ENCODE peak calls at places on chromosomes 6 and 20, in six cellular contexts. X is CD14-positive monocyte, J is endothelial cell, F is bronchial epithelial cell, I is PC-3, N is BJ. T is an unnamed sample.

GRCh38 chr6:128641701-128642100 is 121.3 kb upstream of the PTPRK start:
- DNase-seq in X (no peak), J (no peak), F (peak; percentile 35), I (no peak), N (no peak), T (no peak)

GRCh38 chr20:5779071-5779470 is 28.9 kb downstream of the SHLD1 start:
- DNase-seq in X (no peak), J (no peak), F (no peak), I (no peak), N (no peak), T (no peak)

GRCh38 chr6:111523484-111524166 is 40.6 kb upstream of the REV3L start:
- DNase-seq in X (no peak), J (no peak), F (no peak), I (no peak), N (no peak), T (no peak)

GRCh38 chr20:59668926-59669325 is 64.6 kb downstream of the PHACTR3 start:
- DNase-seq in X (no peak), J (no peak), F (no peak), I (no peak), N (no peak), T (no peak)

GRCh38 chr6:66796987-66797386 is 1090.0 kb upstream of the EYS start:
- DNase-seq in X (no peak), J (no peak), F (no peak), I (no peak), N (no peak), T (no peak)

GRCh38 chr20:63006611-63007471 is at the start of gene BHLHE23:
- DNase-seq in X (no peak), J (no peak), F (no peak), I (no peak), N (no peak), T (no peak)

GRCh38 chr6:124858564-124858963 is 103.7 kb upstream of the RNF217 start:
- DNase-seq in X (no peak), J (no peak), F (no peak), I (no peak), N (no peak), T (no peak)

GRCh38 chr6:156347251-156348049 is 429.7 kb upstream of the ARID1B start:
- DNase-seq in X (no peak), J (no peak), F (peak; percentile 32), I (peak; percentile 9), N (no peak), T (no peak)

GRCh38 chr20:18669241-18670019 is 81.6 kb downstream of the DTD1 start:
- DNase-seq in X (no peak), J (no peak), F (no peak), I (no peak), N (no peak), T (no peak)

GRCh38 chr20:41299899-41300298 is 17.6 kb downstream of the ZHX3 start:
- DNase-seq in X (no peak), J (no peak), F (no peak), I (no peak), N (no peak), T (no peak)

GRCh38 chr6:13229205-13230085 is 98.9 kb downstream of the TBC1D7 start:
- DNase-seq in X (no peak), J (no peak), F (peak; percentile 7), I (peak; percentile 65), N (no peak), T (peak; percentile 14)

GRCh38 chr6:137170266-137171052 is 3.0 kb downstream of the IL22RA2 start:
- DNase-seq in X (no peak), J (no peak), F (no peak), I (no peak), N (no peak), T (no peak)

GRCh38 chr6:26020291-26020982 is 57.8 kb downstream of the TRIM38 start:
- DNase-seq in X (peak; percentile 65), J (peak; percentile 56), F (peak; percentile 86), I (peak; percentile 97), N (peak; percentile 70), T (peak; percentile 71)

GRCh38 chr20:51902933-51903332 is 100.6 kb upstream of the SALL4 start:
- DNase-seq in X (no peak), J (no peak), F (no peak), I (no peak), N (no peak), T (no peak)

GRCh38 chr20:41457173-41457857 is 90.7 kb upstream of the EMILIN3 start:
- DNase-seq in X (no peak), J (no peak), F (no peak), I (no peak), N (no peak), T (no peak)

GRCh38 chr6:45706319-45706718 is 309.3 kb downstream of the CLIC5 start:
- DNase-seq in X (no peak), J (no peak), F (no peak), I (no peak), N (no peak), T (no peak)

GRCh38 chr6:89069536-89070163 is 10.9 kb upstream of the PNRC1 start:
- DNase-seq in X (no peak), J (no peak), F (no peak), I (peak; percentile 19), N (no peak), T (no peak)

GRCh38 chr6:33018418-33018817 is 9.0 kb upstream of the HLA-DOA start:
- DNase-seq in X (no peak), J (no peak), F (no peak), I (no peak), N (no peak), T (no peak)

GRCh38 chr6:42251911-42252637 is 34.4 kb upstream of the MRPS10 start:
- DNase-seq in X (no peak), J (no peak), F (no peak), I (no peak), N (peak; percentile 7), T (no peak)

GRCh38 chr6:52409499-52409898 is 10.6 kb upstream of the EFHC1 start:
- DNase-seq in X (no peak), J (no peak), F (no peak), I (no peak), N (no peak), T (no peak)

GRCh38 chr6:114108119-114109002 is 137.4 kb upstream of the HDAC2 start:
- DNase-seq in X (no peak), J (peak; percentile 83), F (peak; percentile 50), I (peak; percentile 85), N (peak; percentile 12), T (no peak)

GRCh38 chr20:15976047-15976731 is 597.1 kb downstream of the KIF16B start:
- DNase-seq in X (no peak), J (no peak), F (no peak), I (no peak), N (no peak), T (no peak)

GRCh38 chr6:110741517-110741916 is 73.8 kb downstream of the CDK19 start:
- DNase-seq in X (no peak), J (no peak), F (no peak), I (no peak), N (no peak), T (no peak)

GRCh38 chr20:48771542-48771941 is 56.3 kb downstream of the PREX1 start:
- DNase-seq in X (peak; percentile 37), J (no peak), F (no peak), I (no peak), N (peak; percentile 70), T (no peak)

GRCh38 chr6:108966855-108967755 is 118.9 kb downstream of the ARMC2 start:
- DNase-seq in X (peak; percentile 93), J (no peak), F (peak; percentile 71), I (peak; percentile 63), N (no peak), T (no peak)

GRCh38 chr6:33784787-33785186 is 4.1 kb downstream of the LEMD2 start:
- DNase-seq in X (no peak), J (no peak), F (no peak), I (no peak), N (no peak), T (no peak)

GRCh38 chr20:45229264-45230056 is 8.3 kb downstream of the SEMG2 start:
- DNase-seq in X (no peak), J (peak; percentile 17), F (peak; percentile 34), I (peak; percentile 91), N (no peak), T (no peak)
- TF ChIP-seq CTCF in X (peak; percentile 64), J (peak; percentile 54), F (peak; percentile 89), I (peak; percentile 97), N (peak; percentile 54), T (no peak)

GRCh38 chr20:40274912-40275654 is 414.0 kb downstream of the MAFB start:
- DNase-seq in X (no peak), J (no peak), F (no peak), I (no peak), N (no peak), T (no peak)
- TF ChIP-seq CTCF in X (no peak), J (no peak), F (no peak), I (no peak), N (no peak), T (no peak)

GRCh38 chr6:34982424-34982852 is 93.4 kb downstream of the ANKS1A start:
- DNase-seq in X (no peak), J (no peak), F (peak; percentile 16), I (peak; percentile 45), N (no peak), T (no peak)
- TF ChIP-seq CTCF in X (no peak), J (no peak), F (peak; percentile 30), I (peak; percentile 67), N (peak; percentile 45), T (no peak)

GRCh38 chr6:15391500-15391899 is 145.6 kb downstream of the JARID2 start:
- DNase-seq in X (no peak), J (no peak), F (no peak), I (peak; percentile 44), N (no peak), T (no peak)

GRCh38 chr6:15392182-15392581 is 146.3 kb downstream of the JARID2 start:
- DNase-seq in X (no peak), J (no peak), F (no peak), I (no peak), N (no peak), T (no peak)

GRCh38 chr6:15396808-15397207 is 150.9 kb downstream of the JARID2 start:
- DNase-seq in X (no peak), J (no peak), F (no peak), I (no peak), N (no peak), T (no peak)

GRCh38 chr6:15395087-15395486 is 149.2 kb downstream of the JARID2 start:
- DNase-seq in X (no peak), J (no peak), F (no peak), I (no peak), N (no peak), T (no peak)

GRCh38 chr6:15393605-15394004 is 147.7 kb downstream of the JARID2 start:
- DNase-seq in X (no peak), J (no peak), F (no peak), I (no peak), N (no peak), T (no peak)
- TF ChIP-seq CTCF in X (no peak), J (no peak), F (no peak), I (no peak), N (no peak), T (no peak)

DNA sequence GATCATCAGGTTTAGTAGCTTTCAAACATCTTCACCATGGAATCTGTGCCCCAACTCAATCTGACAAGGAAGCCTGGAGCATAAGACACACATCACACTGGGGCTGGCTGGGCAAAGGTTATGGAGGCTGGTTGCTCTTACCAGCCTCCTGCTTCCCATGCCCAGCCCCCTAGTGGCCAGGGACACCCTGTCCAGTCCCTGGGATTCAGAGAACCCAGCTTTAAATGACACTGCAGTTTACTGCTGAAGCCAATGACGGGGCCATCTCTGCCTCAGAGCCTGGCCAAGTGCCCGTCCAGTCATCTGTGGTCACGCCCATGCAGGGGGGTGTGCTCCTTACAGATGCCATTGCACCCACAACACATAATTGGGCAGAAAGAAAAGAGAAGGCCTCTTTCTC is 272.9 kb downstream of the SMOC2 start:
- DNase-seq in X (no peak), J (peak; percentile 14), F (no peak), I (peak; percentile 6), N (no peak), T (no peak)
- TF ChIP-seq CTCF in X (no peak), J (no peak), F (peak; percentile 25), I (peak; percentile 31), N (no peak), T (no peak)

GRCh38 chr20:53894707-53895384 is 175.5 kb downstream of the BCAS1 start:
- DNase-seq in X (no peak), J (no peak), F (no peak), I (no peak), N (no peak), T (no peak)
- TF ChIP-seq CTCF in X (no peak), J (no peak), F (no peak), I (no peak), N (no peak), T (no peak)

T was measured in CD8-positive, alpha-beta T cell.